ENCODE peak calls at places on chromosomes 7 and 10, in six cellular contexts. K is fibroblast of gingiva; M is NCI-H1105; O is T1000; J is cardiac muscle cell; E is stimulated activated CD4-positive, alpha-beta T cell treated with anti-CD3 and anti-CD28 coated beads, Interleukin-15, amount 100 ng/mL, for 24 hours. F is an unnamed sample.
A peak's percentile ranks its signal among the peaks of the same experiment; 100 is the strongest.

GRCh38 chr7:132782777-132783633 is 206.7 kb upstream of the PLXNA4 start:
- DNase-seq in K (peak; percentile 93), M (no peak), O (no peak), J (peak; percentile 19), E (no peak), F (no peak)

GRCh38 chr7:45189151-45189970 is 31.8 kb downstream of the RAMP3 start:
- DNase-seq in K (no peak), M (no peak), O (no peak), J (no peak), E (no peak), F (no peak)

GRCh38 chr7:19508124-19508523 is 200.7 kb downstream of the POLR1F start:
- DNase-seq in K (no peak), M (no peak), O (no peak), J (peak; percentile 17), E (no peak), F (no peak)

GRCh38 chr7:38020134-38020533 is 99.7 kb downstream of the EPDR1 start:
- DNase-seq in K (no peak), M (no peak), O (peak; percentile 13), J (peak; percentile 14), E (no peak), F (peak; percentile 39)

GRCh38 chr7:157612664-157613561 is 276.1 kb downstream of the DNAJB6 start:
- DNase-seq in K (no peak), M (no peak), O (no peak), J (peak; percentile 13), E (peak; percentile 69), F (no peak)

GRCh38 chr10:7519351-7519750 is 108.5 kb upstream of the SFMBT2 start:
- DNase-seq in K (no peak), M (no peak), O (no peak), J (no peak), E (no peak), F (no peak)

GRCh38 chr10:119980956-119981355 is 88.4 kb downstream of the SEC23IP start:
- DNase-seq in K (no peak), M (no peak), O (no peak), J (no peak), E (no peak), F (no peak)

GRCh38 chr10:129744896-129745750 is 219.0 kb downstream of the EBF3 start:
- DNase-seq in K (no peak), M (no peak), O (no peak), J (no peak), E (no peak), F (no peak)

GRCh38 chr7:101560856-101561255 is 68.2 kb downstream of the MYL10 start:
- DNase-seq in K (no peak), M (no peak), O (no peak), J (no peak), E (no peak), F (no peak)

GRCh38 chr10:107496594-107496993 is 332.1 kb upstream of the SORCS1 start:
- DNase-seq in K (peak; percentile 47), M (no peak), O (no peak), J (no peak), E (no peak), F (no peak)

GRCh38 chr10:105656880-105657279 is 1015.8 kb downstream of the SORCS3 start:
- DNase-seq in K (no peak), M (no peak), O (no peak), J (no peak), E (no peak), F (no peak)

GRCh38 chr7:41710838-41711237 is 7.9 kb upstream of the INHBA start:
- DNase-seq in K (no peak), M (no peak), O (no peak), J (no peak), E (no peak), F (no peak)

GRCh38 chr7:51286392-51286791 is 30.2 kb downstream of the COBL start:
- DNase-seq in K (no peak), M (no peak), O (no peak), J (no peak), E (no peak), F (no peak)

GRCh38 chr7:105811189-105811847 is 65.1 kb downstream of the ATXN7L1 start:
- DNase-seq in K (no peak), M (no peak), O (no peak), J (no peak), E (no peak), F (no peak)

GRCh38 chr7:98276241-98276761 is 5.2 kb upstream of the BRI3 start:
- DNase-seq in K (peak; percentile 89), M (no peak), O (no peak), J (peak; percentile 81), E (no peak), F (no peak)

GRCh38 chr7:128891942-128892269 is 18.6 kb downstream of the KCP start:
- DNase-seq in K (no peak), M (no peak), O (no peak), J (no peak), E (no peak), F (no peak)

GRCh38 chr7:47473499-47474210 is 108.3 kb downstream of the TNS3 start:
- DNase-seq in K (peak; percentile 32), M (no peak), O (no peak), J (peak; percentile 10), E (no peak), F (no peak)

GRCh38 chr10:371515-371914 is 236.3 kb downstream of the ZMYND11 start:
- DNase-seq in K (no peak), M (no peak), O (no peak), J (no peak), E (no peak), F (no peak)

GRCh38 chr10:103843854-103844567 is 11.4 kb downstream of the SH3PXD2A start:
- DNase-seq in K (peak; percentile 86), M (no peak), O (no peak), J (no peak), E (no peak), F (no peak)

GRCh38 chr10:37865957-37866671 is 8.7 kb upstream of the ZNF248 start:
- DNase-seq in K (no peak), M (no peak), O (no peak), J (no peak), E (no peak), F (no peak)

GRCh38 chr7:43647314-43647691 is 64.4 kb downstream of the STK17A start:
- DNase-seq in K (peak; percentile 49), M (no peak), O (no peak), J (peak; percentile 86), E (no peak), F (no peak)

GRCh38 chr7:115680921-115681320 is 349.6 kb downstream of the TFEC start:
- DNase-seq in K (no peak), M (no peak), O (no peak), J (no peak), E (no peak), F (peak; percentile 59)

GRCh38 chr7:69795932-69796331 is 197.7 kb downstream of the AUTS2 start:
- DNase-seq in K (no peak), M (no peak), O (no peak), J (no peak), E (no peak), F (no peak)

GRCh38 chr7:30613366-30614325 is 19.0 kb downstream of the GARS1 start:
- DNase-seq in K (no peak), M (no peak), O (no peak), J (peak; percentile 22), E (no peak), F (no peak)

GRCh38 chr7:28296571-28297483 is 115.5 kb upstream of the CREB5 start:
- DNase-seq in K (peak; percentile 24), M (peak; percentile 22), O (no peak), J (peak; percentile 54), E (peak; percentile 74), F (peak; percentile 82)

GRCh38 chr10:80477813-80478212 is 23.7 kb downstream of the TSPAN14 start:
- DNase-seq in K (peak; percentile 53), M (no peak), O (peak; percentile 24), J (peak; percentile 82), E (no peak), F (no peak)

GRCh38 chr10:127976286-127976685 is 69.4 kb downstream of the PTPRE start:
- DNase-seq in K (no peak), M (no peak), O (no peak), J (peak; percentile 50), E (no peak), F (peak; percentile 22)

GRCh38 chr10:93006435-93007039 is 54.1 kb upstream of the CYP26C1 start:
- DNase-seq in K (peak; percentile 46), M (no peak), O (no peak), J (peak; percentile 71), E (no peak), F (no peak)

GRCh38 chr10:24465899-24466615 is 257.1 kb downstream of the KIAA1217 start:
- DNase-seq in K (peak; percentile 68), M (no peak), O (peak; percentile 53), J (peak; percentile 88), E (peak; percentile 70), F (peak; percentile 43)

GRCh38 chr10:94785211-94785610 is 22.7 kb downstream of the CYP2C19 start:
- DNase-seq in K (no peak), M (no peak), O (no peak), J (no peak), E (no peak), F (no peak)

GRCh38 chr10:76354921-76355320 is 923.5 kb downstream of the LRMDA start:
- DNase-seq in K (no peak), M (no peak), O (no peak), J (no peak), E (no peak), F (no peak)

GRCh38 chr10:131216681-131217230 is 94.8 kb downstream of the TCERG1L start:
- DNase-seq in K (no peak), M (no peak), O (no peak), J (no peak), E (no peak), F (no peak)

GRCh38 chr7:25391295-25391861 is 163.1 kb upstream of the NPVF start:
- DNase-seq in K (peak; percentile 5), M (peak; percentile 20), O (no peak), J (peak; percentile 62), E (no peak), F (no peak)

GRCh38 chr10:67268146-67268545 is 342.3 kb downstream of the LRRTM3 start:
- DNase-seq in K (no peak), M (no peak), O (no peak), J (no peak), E (no peak), F (no peak)

GRCh38 chr7:41189866-41190265 is 513.0 kb downstream of the INHBA start:
- DNase-seq in K (peak; percentile 62), M (no peak), O (no peak), J (peak; percentile 91), E (no peak), F (no peak)

GRCh38 chr7:539731-540411 is 20.2 kb upstream of the PDGFA start:
- DNase-seq in K (no peak), M (no peak), O (peak; percentile 78), J (peak; percentile 61), E (no peak), F (peak; percentile 77)

GRCh38 chr7:85554294-85554877 is 367.5 kb upstream of the SEMA3D start:
- DNase-seq in K (peak; percentile 73), M (peak; percentile 32), O (no peak), J (peak; percentile 85), E (peak; percentile 3), F (peak; percentile 78)

GRCh38 chr10:124478517-124478916 is 16.9 kb downstream of the LHPP start:
- DNase-seq in K (no peak), M (no peak), O (no peak), J (no peak), E (no peak), F (no peak)

GRCh38 chr10:123972481-123973401 is 81.1 kb upstream of the CPXM2 start:
- DNase-seq in K (no peak), M (no peak), O (no peak), J (no peak), E (no peak), F (no peak)

F was measured in SJCRH30.